ENCODE peak calls at places on chromosomes 16 and 17, in seven cellular contexts. J, Y, K, N, U, M and A are unnamed samples.

GRCh38 chr17:60141111-60142018 is 8.4 kb upstream of the CA4 start:
- DNase-seq in J (peak), Y (peak), K (no peak), N (no peak), U (no peak), M (peak), A (peak)

GRCh38 chr16:30567160-30567990 is 4.1 kb downstream of the ZNF688 start:
- DNase-seq in J (peak), Y (no peak), K (no peak), N (no peak), U (no peak), M (peak), A (peak)

GRCh38 chr17:45382226-45382625 is 50.4 kb downstream of the ARHGAP27 start:
- DNase-seq in J (peak), Y (no peak), K (no peak), N (no peak), U (no peak), M (no peak), A (peak)

GRCh38 chr17:70080541-70081347 is 5.7 kb downstream of the KCNJ16 start:
- DNase-seq in J (peak), Y (no peak), K (no peak), N (no peak), U (no peak), M (no peak), A (no peak)

GRCh38 chr16:16082255-16082654 is 132.8 kb downstream of the ABCC1 start:
- DNase-seq in J (no peak), Y (no peak), K (no peak), N (no peak), U (no peak), M (no peak), A (no peak)

GRCh38 chr16:2208772-2209171 is 1.9 kb downstream of the BRICD5 start:
- DNase-seq in J (no peak), Y (no peak), K (no peak), N (no peak), U (no peak), M (no peak), A (no peak)

GRCh38 chr17:21263351-21263750 is 10.1 kb upstream of the NATD1 start:
- DNase-seq in J (peak), Y (no peak), K (no peak), N (no peak), U (no peak), M (peak), A (no peak)

GRCh38 chr17:79393358-79394038 is 217.4 kb downstream of the RBFOX3 start:
- DNase-seq in J (peak), Y (peak), K (peak), N (peak), U (peak), M (peak), A (peak)

GRCh38 chr17:20063665-20064648 is 54.8 kb downstream of the SPECC1 start:
- DNase-seq in J (peak), Y (no peak), K (peak), N (no peak), U (no peak), M (peak), A (peak)

GRCh38 chr16:25707982-25708583 is 16.3 kb downstream of the HS3ST4 start:
- DNase-seq in J (no peak), Y (peak), K (peak), N (no peak), U (peak), M (no peak), A (peak)

GRCh38 chr17:6525111-6525510 is 31.2 kb downstream of the PITPNM3 start:
- DNase-seq in J (no peak), Y (no peak), K (peak), N (no peak), U (no peak), M (no peak), A (no peak)

GRCh38 chr16:30786115-30786935 is 680 bp downstream of the ZNF629 start:
- DNase-seq in J (peak), Y (peak), K (no peak), N (no peak), U (peak), M (peak), A (peak)

GRCh38 chr16:31529398-31530312 is 2.0 kb downstream of the AHSP start:
- DNase-seq in J (no peak), Y (peak), K (peak), N (no peak), U (peak), M (no peak), A (no peak)

GRCh38 chr16:919658-920631 is 50.8 kb downstream of the LMF1 start:
- DNase-seq in J (peak), Y (no peak), K (no peak), N (no peak), U (no peak), M (peak), A (no peak)

GRCh38 chr17:66691644-66692500 is 143.0 kb upstream of the CACNG5 start:
- DNase-seq in J (peak), Y (no peak), K (peak), N (no peak), U (no peak), M (peak), A (no peak)

GRCh38 chr16:4693956-4694663 is 748 bp downstream of the NUDT16L1 start:
- DNase-seq in J (peak), Y (no peak), K (peak), N (no peak), U (peak), M (peak), A (peak)

GRCh38 chr17:44776628-44777393 is 18.0 kb downstream of the ADAM11 start:
- DNase-seq in J (no peak), Y (no peak), K (peak), N (no peak), U (no peak), M (no peak), A (no peak)

GRCh38 chr17:15465045-15465701 is 2.2 kb downstream of the CDRT4 start:
- DNase-seq in J (no peak), Y (no peak), K (no peak), N (no peak), U (no peak), M (no peak), A (no peak)

GRCh38 chr17:45782889-45783592 is 1.1 kb upstream of the CRHR1 start:
- DNase-seq in J (no peak), Y (peak), K (peak), N (peak), U (peak), M (peak), A (peak)

GRCh38 chr16:31138621-31139578 is 3.4 kb upstream of the PRSS8 start:
- DNase-seq in J (peak), Y (peak), K (peak), N (no peak), U (peak), M (peak), A (peak)

GRCh38 chr17:5557485-5557884 is 26.8 kb downstream of the NLRP1 start:
- DNase-seq in J (peak), Y (no peak), K (no peak), N (no peak), U (no peak), M (peak), A (no peak)

GRCh38 chr17:50772251-50772650 is 4.9 kb upstream of the ANKRD40CL start:
- DNase-seq in J (no peak), Y (no peak), K (peak), N (no peak), U (no peak), M (no peak), A (no peak)

GRCh38 chr17:20282526-20283308 is 184.6 kb downstream of the LGALS9B start:
- DNase-seq in J (no peak), Y (no peak), K (no peak), N (no peak), U (no peak), M (no peak), A (no peak)

GRCh38 chr17:4548721-4549531 is 6.3 kb downstream of the MYBBP1A start:
- DNase-seq in J (peak), Y (no peak), K (no peak), N (no peak), U (peak), M (no peak), A (no peak)

GRCh38 chr17:78387982-78388941 is 9.8 kb downstream of the PGS1 start:
- DNase-seq in J (peak), Y (no peak), K (no peak), N (no peak), U (no peak), M (peak), A (no peak)
- H2BK120ac ChIP-seq in J (peak), Y (no peak), K (no peak), N (no peak), U (no peak), M (peak), A (no peak)

GRCh38 chr17:82443465-82444283 is 6.9 kb downstream of the CYBC1 start:
- DNase-seq in J (no peak), Y (no peak), K (no peak), N (no peak), U (no peak), M (no peak), A (no peak)
- H3K27ac ChIP-seq in J (no peak), Y (no peak), K (no peak), N (no peak), U (no peak), M (no peak), A (no peak)

GRCh38 chr16:51591480-51591879 is 440.4 kb upstream of the SALL1 start:
- DNase-seq in J (no peak), Y (no peak), K (no peak), N (no peak), U (no peak), M (no peak), A (no peak)
- H2BK120ac ChIP-seq in J (no peak), Y (no peak), K (no peak), N (no peak), U (no peak), M (no peak), A (no peak)

GRCh38 chr16:88672776-88673175 is 9.9 kb upstream of the MVD start:
- DNase-seq in J (no peak), Y (peak), K (peak), N (no peak), U (peak), M (no peak), A (no peak)
- H3K27ac ChIP-seq in J (no peak), Y (no peak), K (no peak), N (no peak), U (no peak), M (no peak), A (no peak)

GRCh38 chr16:85454171-85454883 is 158.8 kb upstream of the GSE1 start:
- DNase-seq in J (no peak), Y (no peak), K (no peak), N (no peak), U (no peak), M (no peak), A (no peak)

GRCh38 chr16:85455534-85455933 is 157.6 kb upstream of the GSE1 start:
- DNase-seq in J (no peak), Y (no peak), K (no peak), N (no peak), U (no peak), M (no peak), A (no peak)

GRCh38 chr16:85459529-85460251 is 153.4 kb upstream of the GSE1 start:
- DNase-seq in J (no peak), Y (no peak), K (no peak), N (no peak), U (no peak), M (peak), A (no peak)

GRCh38 chr16:85458952-85459351 is 154.2 kb upstream of the GSE1 start:
- DNase-seq in J (no peak), Y (no peak), K (no peak), N (no peak), U (no peak), M (no peak), A (no peak)

GRCh38 chr16:85457366-85457765 is 155.8 kb upstream of the GSE1 start:
- DNase-seq in J (no peak), Y (no peak), K (no peak), N (no peak), U (no peak), M (no peak), A (peak)
- H2BK120ac ChIP-seq in J (no peak), Y (no peak), K (no peak), N (no peak), U (no peak), M (no peak), A (no peak)

DNA sequence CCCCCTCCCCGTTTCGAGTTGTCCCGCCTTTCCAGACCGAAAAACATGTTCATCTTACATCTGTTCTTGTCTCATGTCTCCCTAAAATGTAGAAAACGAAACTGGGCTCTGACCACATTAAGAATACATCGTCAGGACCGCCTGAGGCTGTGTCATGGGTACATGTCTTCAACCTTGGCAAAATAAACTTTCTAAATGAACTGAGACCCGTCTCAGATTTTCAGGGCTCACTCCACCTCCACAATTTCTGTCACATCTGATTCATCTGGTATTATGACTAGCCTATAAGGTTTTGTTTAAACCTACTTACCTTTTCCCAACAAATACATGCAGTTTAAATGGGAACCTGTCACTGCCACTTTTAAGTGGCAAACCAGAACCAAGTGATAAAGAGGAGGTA is 621 bp downstream of the SDR42E1 start:
- DNase-seq in J (no peak), Y (no peak), K (no peak), N (no peak), U (no peak), M (no peak), A (no peak)
- H3K27ac ChIP-seq in J (no peak), Y (no peak), K (no peak), N (no peak), U (no peak), M (no peak), A (no peak)

DNA sequence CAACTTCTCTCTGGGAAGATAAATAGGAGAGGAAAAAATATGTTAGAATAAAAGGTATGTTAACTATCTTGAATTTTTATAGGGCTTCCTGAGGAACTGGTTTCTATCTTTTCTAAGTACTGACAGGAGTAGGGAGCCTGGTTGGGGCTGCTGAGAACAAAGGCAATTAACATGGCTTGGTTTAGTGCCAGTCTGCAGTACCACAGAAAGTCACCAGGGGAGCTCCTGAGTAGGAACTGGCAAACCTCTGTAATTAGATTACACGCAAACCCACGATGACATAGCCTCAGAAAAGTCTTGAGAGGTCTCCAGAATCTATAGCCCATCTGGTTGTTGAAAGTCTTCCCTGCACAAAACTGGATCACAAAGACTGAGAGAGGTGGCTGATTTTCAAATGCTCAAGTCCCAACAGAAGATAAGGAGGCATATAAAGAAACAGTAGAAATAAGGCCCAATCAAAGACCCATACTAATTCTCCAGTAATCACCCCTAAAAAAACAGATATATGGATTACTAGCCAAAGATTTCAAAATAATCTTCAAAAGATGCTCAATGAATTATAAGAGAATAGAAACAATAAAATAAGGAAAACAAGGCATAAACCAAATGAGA is 11.7 kb upstream of the CNTNAP4 start:
- DNase-seq in J (peak), Y (peak), K (peak), N (no peak), U (peak), M (peak), A (peak)
- H2BK120ac ChIP-seq in J (no peak), Y (no peak), K (no peak), N (no peak), U (no peak), M (no peak), A (no peak)

DNA sequence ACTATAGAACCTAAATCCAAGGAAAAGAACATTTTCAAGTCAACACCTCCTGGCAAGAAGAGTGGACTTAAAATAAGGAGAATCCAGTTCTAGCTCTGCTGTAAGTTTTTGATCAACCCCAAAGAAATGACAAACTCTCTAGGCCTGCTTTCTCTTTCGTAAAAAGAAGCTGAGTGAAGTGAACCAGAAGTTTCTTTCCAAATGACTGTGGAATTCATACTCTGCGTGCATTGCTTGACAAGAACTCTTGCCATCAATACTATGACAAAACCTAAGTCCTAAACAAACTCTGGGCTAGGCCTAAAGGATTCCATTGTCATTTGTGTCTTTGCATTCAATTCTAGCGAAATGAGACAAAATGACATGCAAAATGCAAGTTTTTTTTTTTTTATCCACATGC is 187.5 kb upstream of the SOX9 start:
- DNase-seq in J (no peak), Y (no peak), K (no peak), N (no peak), U (no peak), M (no peak), A (no peak)
- H3K27ac ChIP-seq in J (no peak), Y (no peak), K (no peak), N (no peak), U (no peak), M (no peak), A (no peak)

DNA sequence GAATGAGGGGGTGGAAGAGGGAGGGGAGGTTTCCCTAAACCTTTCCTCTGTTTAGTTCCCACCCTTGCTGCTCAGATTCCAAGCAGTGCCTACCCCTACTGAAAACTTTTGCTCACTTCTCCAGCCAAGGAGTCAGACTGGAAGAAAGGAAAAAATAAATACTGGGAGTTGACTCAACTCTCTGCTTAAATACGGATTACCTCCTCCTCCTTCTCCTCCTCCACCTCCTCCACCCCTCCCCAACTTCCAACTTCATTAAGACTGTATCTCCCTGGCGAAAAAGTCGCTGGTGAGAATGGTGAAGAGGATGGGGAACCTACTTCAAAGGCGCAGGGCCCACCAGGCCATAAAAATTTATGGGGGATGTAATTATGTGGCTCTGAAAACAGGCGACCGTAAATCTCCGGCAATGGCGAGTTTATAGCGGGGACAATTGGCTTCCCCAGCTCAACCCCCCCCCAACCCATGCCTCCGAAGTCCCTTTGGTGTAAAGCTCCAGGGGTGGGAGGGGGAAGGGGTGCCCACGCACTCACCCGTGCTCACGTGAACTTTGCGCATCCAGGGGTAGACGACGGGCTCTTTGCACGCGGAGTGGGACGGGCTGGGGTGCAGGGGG is 712 bp downstream of the HOXB4 start:
- DNase-seq in J (peak), Y (no peak), K (no peak), N (no peak), U (no peak), M (peak), A (no peak)
- H2BK120ac ChIP-seq in J (peak), Y (no peak), K (no peak), N (no peak), U (no peak), M (peak), A (peak)

DNA sequence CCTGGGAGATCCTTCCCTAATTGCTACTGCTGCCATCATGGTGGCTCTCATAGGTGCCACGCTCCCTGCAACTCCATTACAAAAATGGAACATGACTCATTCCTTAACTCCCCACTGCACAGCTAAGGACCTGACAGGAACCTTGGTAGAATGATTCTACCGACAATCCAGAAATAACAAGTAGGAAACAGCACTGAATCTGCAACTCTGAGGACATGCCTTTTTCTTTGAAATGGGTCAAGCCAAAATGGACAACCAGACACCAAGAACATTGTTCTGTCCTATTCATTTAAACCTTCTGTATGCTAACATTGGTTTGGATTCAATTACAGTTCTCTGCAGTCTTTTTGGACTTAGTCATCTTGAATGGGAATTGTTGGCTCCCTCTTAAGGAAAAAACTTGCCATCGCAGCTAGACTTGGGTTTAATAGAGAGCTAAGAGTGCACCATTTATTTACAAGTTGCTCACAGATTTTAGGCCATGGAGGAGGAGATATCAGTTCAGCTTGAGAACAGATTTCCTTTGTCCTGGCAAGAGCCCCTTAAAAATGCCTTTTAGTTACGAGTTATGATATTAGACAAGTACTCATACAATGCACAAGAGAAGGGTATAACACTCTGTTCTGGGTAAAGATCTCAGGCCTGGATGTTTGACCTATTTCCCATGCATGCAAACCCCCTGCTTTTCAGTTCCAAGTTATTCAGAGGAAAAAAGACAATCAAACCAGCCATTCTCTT is 20.9 kb upstream of the NSRP1 start:
- DNase-seq in J (peak), Y (no peak), K (peak), N (peak), U (peak), M (peak), A (peak)
- H3K27ac ChIP-seq in J (no peak), Y (no peak), K (no peak), N (no peak), U (no peak), M (peak), A (no peak)